ENCODE peak calls at places on chromosomes 4 and X, in seven cellular contexts. L, D, M, O, P, E and V are unnamed samples.

GRCh38 chr4:24373662-24374061 is 210.7 kb downstream of the DHX15 start:
- DNase-seq in L (no peak), D (no peak), M (no peak), O (no peak), P (no peak), E (no peak), V (no peak)

GRCh38 chrX:19334945-19335626 is 8.6 kb upstream of the PDHA1 start:
- DNase-seq in L (peak; percentile 9), D (no peak), M (peak; percentile 56), O (no peak), P (no peak), E (peak; percentile 80), V (no peak)

GRCh38 chr4:13471400-13471799 is 12.7 kb downstream of the RAB28 start:
- DNase-seq in L (no peak), D (no peak), M (no peak), O (no peak), P (no peak), E (no peak), V (no peak)

GRCh38 chr4:119105605-119106004 is 30.0 kb upstream of the MYOZ2 start:
- DNase-seq in L (no peak), D (no peak), M (no peak), O (no peak), P (no peak), E (no peak), V (no peak)

GRCh38 chrX:72540318-72540717 is 32.3 kb downstream of the HDAC8 start:
- DNase-seq in L (no peak), D (no peak), M (peak; percentile 55), O (no peak), P (no peak), E (peak; percentile 37), V (peak; percentile 2)

GRCh38 chrX:153909024-153909979 is 4.8 kb downstream of the AVPR2 start:
- DNase-seq in L (no peak), D (no peak), M (no peak), O (no peak), P (no peak), E (peak; percentile 35), V (no peak)

GRCh38 chrX:19904778-19905367 is 17.5 kb upstream of the SH3KBP1 start:
- DNase-seq in L (no peak), D (peak; percentile 38), M (peak; percentile 60), O (no peak), P (no peak), E (peak; percentile 79), V (peak; percentile 5)

GRCh38 chrX:136215559-136215958 is 35.6 kb downstream of the MAP7D3 start:
- DNase-seq in L (no peak), D (no peak), M (peak; percentile 32), O (no peak), P (no peak), E (no peak), V (no peak)

GRCh38 chrX:151754042-151754419 is 19.5 kb downstream of the CNGA2 start:
- DNase-seq in L (peak; percentile 79), D (peak; percentile 76), M (peak; percentile 69), O (no peak), P (no peak), E (no peak), V (no peak)

GRCh38 chr4:138234254-138234653 is 7.9 kb downstream of the SLC7A11 start:
- DNase-seq in L (no peak), D (no peak), M (no peak), O (no peak), P (no peak), E (no peak), V (no peak)

GRCh38 chrX:118626346-118626745 is 101.1 kb upstream of the IL13RA1 start:
- DNase-seq in L (no peak), D (no peak), M (no peak), O (no peak), P (no peak), E (no peak), V (no peak)

GRCh38 chrX:19382500-19383145 is 38.9 kb downstream of the PDHA1 start:
- DNase-seq in L (peak; percentile 26), D (no peak), M (peak; percentile 50), O (peak; percentile 48), P (peak; percentile 54), E (peak; percentile 34), V (peak; percentile 14)

GRCh38 chr4:109162759-109163158 is 139.7 kb downstream of the COL25A1 start:
- DNase-seq in L (no peak), D (no peak), M (no peak), O (no peak), P (no peak), E (no peak), V (no peak)

GRCh38 chrX:107599371-107599970 is 28.8 kb upstream of the PRPS1 start:
- DNase-seq in L (no peak), D (no peak), M (no peak), O (no peak), P (no peak), E (no peak), V (no peak)

GRCh38 chrX:30577362-30577961 is at the start of gene TASL:
- DNase-seq in L (no peak), D (no peak), M (no peak), O (no peak), P (no peak), E (peak; percentile 98), V (no peak)

GRCh38 chrX:132676102-132676501 is 187.3 kb upstream of the MBNL3 start:
- DNase-seq in L (no peak), D (no peak), M (no peak), O (no peak), P (no peak), E (no peak), V (no peak)

GRCh38 chr4:6894528-6895498 is 14.8 kb upstream of the TBC1D14 start:
- DNase-seq in L (no peak), D (no peak), M (no peak), O (no peak), P (peak; percentile 30), E (no peak), V (no peak)

GRCh38 chr4:55729306-55730142 is 90.1 kb upstream of the EXOC1L start:
- DNase-seq in L (no peak), D (no peak), M (no peak), O (no peak), P (no peak), E (no peak), V (no peak)

GRCh38 chr4:87872043-87872442 is 39.3 kb downstream of the MEPE start:
- DNase-seq in L (no peak), D (no peak), M (no peak), O (no peak), P (no peak), E (no peak), V (no peak)

GRCh38 chrX:107715331-107716044 is 60.1 kb downstream of the TSC22D3 start:
- DNase-seq in L (no peak), D (no peak), M (peak; percentile 22), O (no peak), P (no peak), E (no peak), V (peak; percentile 24)

GRCh38 chr4:172857026-172857425 is 311.6 kb upstream of the GALNT7 start:
- DNase-seq in L (no peak), D (no peak), M (no peak), O (no peak), P (no peak), E (no peak), V (no peak)